ENCODE peak calls at places on chromosomes 6 and 20, in eight cellular contexts. J is RPMI8226; V is NCI-H526 treated with DMSO at 0.1 percent for 48 hours; X is ELF-1; P is HTR-8/SVneo; H is activated CD8-positive, alpha-beta T cell treated with anti-CD3 and anti-CD28 coated beads for 36 hours; T is tibial artery; Z is HCT116. N is an unnamed sample.

GRCh38 chr20:19231359-19232035 is 19.1 kb downstream of the SLC24A3 start:
- DNase-seq in Z (no peak), T (no peak), J (no peak), H (no peak), P (no peak), X (no peak), V (no peak), N (no peak)

GRCh38 chr6:132190097-132190814 is 211.0 kb downstream of the MOXD1 start:
- DNase-seq in Z (peak; percentile 3), J (peak; percentile 28), V (no peak), X (no peak), H (no peak), T (no peak), P (no peak), N (no peak)

GRCh38 chr6:1667012-1667804 is 57.5 kb downstream of the FOXC1 start:
- DNase-seq in X (no peak), H (no peak), Z (no peak), J (no peak), V (no peak), P (peak; percentile 24), T (no peak), N (no peak)

GRCh38 chr20:36180323-36180722 is 25.8 kb downstream of the EPB41L1 start:
- DNase-seq in J (no peak), V (no peak), P (no peak), T (no peak), X (no peak), H (no peak), Z (no peak), N (no peak)

GRCh38 chr20:48544402-48545333 is 283.1 kb downstream of the PREX1 start:
- DNase-seq in Z (no peak), T (no peak), P (no peak), J (no peak), H (no peak), X (no peak), V (peak; percentile 27), N (no peak)

GRCh38 chr6:119030759-119031158 is 47.7 kb downstream of the FAM184A start:
- DNase-seq in H (no peak), P (no peak), J (no peak), T (no peak), Z (no peak), X (no peak), V (no peak), N (no peak)

GRCh38 chr6:137102851-137103492 is 58.2 kb upstream of the IL20RA start:
- DNase-seq in Z (no peak), H (peak; percentile 58), X (no peak), J (no peak), T (no peak), V (no peak), P (no peak), N (no peak)

GRCh38 chr6:166616261-166617226 is 10.5 kb downstream of the RPS6KA2 start:
- DNase-seq in H (no peak), Z (no peak), V (no peak), J (no peak), T (no peak), X (no peak), P (no peak), N (no peak)

GRCh38 chr20:49675368-49676151 is 38.1 kb downstream of the B4GALT5 start:
- DNase-seq in V (no peak), X (no peak), Z (no peak), P (peak; percentile 47), H (no peak), T (no peak), J (no peak), N (no peak)

GRCh38 chr6:9523462-9523861 is 891.4 kb downstream of the TFAP2A start:
- DNase-seq in H (no peak), V (no peak), J (no peak), P (peak; percentile 69), Z (no peak), X (no peak), T (no peak), N (no peak)

GRCh38 chr6:166998256-166999144 is 697 bp upstream of the CEP43 start:
- DNase-seq in V (no peak), H (peak; percentile 14), J (peak; percentile 10), Z (no peak), X (no peak), T (peak; percentile 22), P (no peak), N (peak; percentile 33)

N was measured in heart right ventricle.